ENCODE peak calls at places on chromosome 17, in four cellular contexts. Q, J, T and R are unnamed samples.

GRCh38 chr17:32625971-32626370 is 139.2 kb downstream of the CDK5R1 start:
- DNase-seq in J (no peak), T (no peak), Q (no peak), R (no peak)

GRCh38 chr17:11598274-11599221 is at the start of gene DNAH9:
- DNase-seq in T (peak; percentile 35), J (peak; percentile 90), Q (peak; percentile 62), R (no peak)

GRCh38 chr17:4786111-4786491 is at the start of gene VMO1:
- DNase-seq in T (no peak), Q (no peak), J (no peak), R (no peak)

GRCh38 chr17:32486701-32487459 is at the start of gene CDK5R1:
- DNase-seq in Q (peak; percentile 55), J (peak; percentile 73), T (peak; percentile 61), R (peak; percentile 77)

GRCh38 chr17:39002991-39003715 is 36.0 kb upstream of the FBXO47 start:
- DNase-seq in J (no peak), T (peak; percentile 52), Q (no peak), R (peak; percentile 35)

GRCh38 chr17:65039349-65039988 is 17.1 kb downstream of the GNA13 start:
- DNase-seq in Q (no peak), J (no peak), T (no peak), R (no peak)

GRCh38 chr17:31657876-31658275 is 201.2 kb downstream of the COPRS start:
- DNase-seq in Q (no peak), J (no peak), T (no peak), R (no peak)

GRCh38 chr17:65415991-65416390 is 145.5 kb downstream of the AXIN2 start:
- DNase-seq in T (no peak), J (no peak), Q (no peak), R (no peak)

GRCh38 chr17:41478240-41478639 is 2.7 kb downstream of the KRT35 start:
- DNase-seq in J (no peak), Q (no peak), T (no peak), R (no peak)

GRCh38 chr17:4189280-4189679 is 46.3 kb downstream of the CYB5D2 start:
- DNase-seq in T (no peak), Q (no peak), J (no peak), R (no peak)

GRCh38 chr17:31690118-31690517 is 168.9 kb downstream of the COPRS start:
- DNase-seq in Q (no peak), J (no peak), T (peak; percentile 49), R (no peak)

GRCh38 chr17:47862621-47863440 is 11.9 kb upstream of the SP6 start:
- DNase-seq in Q (peak; percentile 91), J (no peak), T (peak; percentile 89), R (no peak)

GRCh38 chr17:19706791-19707727 is 9.3 kb downstream of the SLC47A2 start:
- DNase-seq in T (no peak), Q (no peak), J (no peak), R (no peak)

GRCh38 chr17:27601975-27602302 is 29.0 kb upstream of the LGALS9 start:
- DNase-seq in T (no peak), J (no peak), Q (no peak), R (no peak)

GRCh38 chr17:27915715-27916114 is 22.6 kb upstream of the LYRM9 start:
- DNase-seq in T (no peak), J (no peak), Q (no peak), R (no peak)

GRCh38 chr17:48494335-48494734 is 36.5 kb downstream of the HOXB1 start:
- DNase-seq in Q (no peak), J (no peak), T (peak; percentile 88), R (no peak)

GRCh38 chr17:33653389-33653788 is 360.3 kb upstream of the ASIC2 start:
- DNase-seq in Q (no peak), J (no peak), T (no peak), R (no peak)

GRCh38 chr17:76193616-76194015 is 46.7 kb downstream of the RNF157 start:
- DNase-seq in Q (no peak), T (no peak), J (no peak), R (peak; percentile 39)

GRCh38 chr17:2990396-2990795 is 73.0 kb downstream of the OR1D5 start:
- DNase-seq in Q (no peak), T (no peak), J (no peak), R (no peak)

GRCh38 chr17:71338396-71338795 is 782.4 kb upstream of the SOX9 start:
- DNase-seq in Q (peak; percentile 14), J (no peak), T (peak; percentile 68), R (no peak)

GRCh38 chr17:75240394-75241142 is 20.8 kb downstream of the GGA3 start:
- DNase-seq in Q (peak; percentile 81), T (peak; percentile 24), J (no peak), R (peak; percentile 18)

GRCh38 chr17:30104575-30105339 is 11.9 kb upstream of the NSRP1 start:
- DNase-seq in T (peak; percentile 68), J (peak; percentile 62), Q (peak; percentile 81), R (peak; percentile 62)

GRCh38 chr17:35160354-35161201 is 13.0 kb downstream of the UNC45B start:
- DNase-seq in T (no peak), Q (no peak), J (no peak), R (peak; percentile 47)

GRCh38 chr17:12296120-12296727 is 275.5 kb downstream of the MAP2K4 start:
- DNase-seq in T (no peak), Q (no peak), J (no peak), R (no peak)

GRCh38 chr17:75487351-75488070 is 27.8 kb downstream of the CASKIN2 start:
- DNase-seq in Q (no peak), T (no peak), J (no peak), R (peak; percentile 51)

DNA sequence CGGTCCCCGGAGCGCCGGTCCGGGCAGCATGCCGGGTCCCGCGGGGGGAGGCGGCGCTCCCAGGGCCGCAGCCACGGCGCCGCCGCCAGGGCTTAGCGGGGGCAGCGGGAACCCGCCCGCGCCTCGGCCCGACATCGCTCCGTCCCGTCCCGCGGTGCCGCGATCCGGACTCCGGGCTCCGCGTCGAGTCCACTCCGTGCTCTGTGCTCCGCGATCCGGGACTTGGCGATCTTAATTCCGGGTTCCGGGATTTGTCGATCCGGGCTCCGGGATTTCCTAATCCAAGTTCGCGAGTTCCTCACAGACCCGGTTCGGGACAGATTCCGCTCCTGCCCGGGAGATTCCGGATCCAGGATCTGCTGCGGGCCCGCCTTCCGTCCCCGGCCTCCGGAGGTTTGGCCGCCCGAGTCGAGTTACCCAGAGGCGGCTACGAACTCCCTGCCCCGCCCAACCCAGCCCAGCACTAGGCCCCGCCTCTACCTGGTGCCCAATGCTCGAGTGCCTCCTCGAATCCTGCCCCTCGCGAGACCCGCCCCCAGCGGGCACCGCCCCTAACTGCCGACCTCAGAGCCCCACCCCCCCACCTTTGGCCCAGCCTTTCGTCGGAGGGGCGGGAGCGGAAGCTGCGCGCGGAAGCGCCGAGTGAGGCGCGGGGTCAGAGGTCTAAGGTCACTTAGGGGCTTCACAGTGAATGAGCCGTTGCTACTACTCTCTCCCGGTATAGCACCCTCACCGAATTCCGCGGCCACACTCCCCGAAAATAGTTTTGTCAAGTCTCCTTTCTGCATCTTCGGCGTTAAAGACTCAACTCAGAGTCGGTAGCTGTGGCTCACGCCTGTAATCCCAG is at the start of gene SMARCD2:
- DNase-seq in T (peak; percentile 100), Q (peak; percentile 90), J (peak; percentile 95), R (peak; percentile 99)
- TF ChIP-seq CTCF in T (no peak), Q (no peak), J (no peak), R (no peak)

GRCh38 chr17:7220593-7221280 is 999 bp downstream of the ACADVL start:
- DNase-seq in T (peak; percentile 59), J (no peak), Q (peak; percentile 92), R (peak; percentile 56)
- TF ChIP-seq CTCF in T (peak; percentile 42), J (peak; percentile 48), Q (peak; percentile 66), R (peak; percentile 45)

GRCh38 chr17:79102214-79102613 is 27.6 kb downstream of the ENGASE start:
- DNase-seq in Q (no peak), J (no peak), T (no peak), R (no peak)

GRCh38 chr17:79107499-79108231 is 33.0 kb downstream of the ENGASE start:
- DNase-seq in T (no peak), Q (no peak), J (no peak), R (no peak)

GRCh38 chr17:79106958-79107357 is 32.3 kb downstream of the ENGASE start:
- DNase-seq in T (no peak), Q (no peak), J (no peak), R (no peak)

GRCh38 chr17:79105937-79106336 is 31.3 kb downstream of the ENGASE start:
- DNase-seq in Q (no peak), T (no peak), J (no peak), R (no peak)

DNA sequence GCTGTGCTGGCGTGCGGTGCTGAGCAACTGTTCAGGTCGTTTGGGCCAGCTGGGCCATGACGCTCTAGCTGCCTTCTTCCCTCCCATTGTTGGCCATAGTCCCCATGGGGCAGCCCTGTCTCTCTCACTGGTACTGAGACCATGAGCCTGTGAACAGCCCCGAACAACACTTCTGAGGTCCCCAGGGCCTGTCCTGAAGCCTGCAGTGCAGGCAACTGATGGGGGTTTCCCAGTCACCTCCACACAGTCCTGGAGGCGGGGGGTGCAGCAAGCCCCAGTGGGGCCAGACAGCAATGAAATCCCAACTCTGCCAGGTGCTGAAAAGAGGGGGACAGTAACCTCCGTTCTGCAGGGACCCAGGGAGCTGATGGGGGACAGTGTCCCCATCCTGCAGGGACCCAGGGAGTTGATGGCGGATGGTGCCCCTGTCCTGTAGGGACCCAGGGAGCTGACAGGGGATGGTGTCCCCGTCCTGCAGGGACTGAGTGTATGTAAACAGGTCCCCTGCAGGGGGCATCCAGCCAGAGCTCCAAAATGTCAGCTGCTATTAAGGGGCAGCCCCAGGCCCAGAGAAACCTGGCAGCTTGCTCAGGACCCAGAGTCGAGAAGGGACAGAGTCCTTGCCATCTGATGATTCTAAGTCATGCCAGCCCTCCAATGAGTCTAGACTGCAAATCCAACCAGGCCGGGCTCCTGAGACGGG is 30.4 kb downstream of the ENGASE start:
- DNase-seq in J (no peak), T (no peak), Q (no peak), R (no peak)
- TF ChIP-seq CTCF in J (no peak), T (no peak), Q (no peak), R (no peak)

GRCh38 chr17:58254803-58255202 is 16.4 kb downstream of the LPO start:
- DNase-seq in J (no peak), T (no peak), Q (no peak), R (no peak)
- TF ChIP-seq CTCF in J (peak; percentile 46), T (no peak), Q (peak; percentile 10), R (no peak)

DNA sequence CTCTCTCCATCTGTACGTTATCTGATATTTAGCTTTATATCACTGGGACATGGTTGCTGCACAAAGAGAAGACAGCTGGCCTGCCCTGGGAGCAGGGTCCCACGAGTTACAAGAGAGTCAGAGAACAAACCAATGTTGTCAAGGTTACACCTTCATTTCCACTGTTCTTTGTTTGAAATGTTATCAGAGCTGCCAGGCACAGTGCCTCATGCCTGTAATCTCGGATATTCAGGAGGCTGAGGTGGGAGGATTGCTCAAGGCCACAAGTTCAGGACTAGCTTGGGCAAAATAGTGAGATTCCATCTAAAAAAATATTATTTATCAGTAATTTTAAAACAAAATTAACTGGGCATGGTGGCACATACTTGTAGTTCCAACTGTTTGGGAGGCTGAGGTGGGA is 34.6 kb downstream of the ATP6V0A1 start:
- DNase-seq in J (no peak), Q (no peak), T (no peak), R (no peak)
- TF ChIP-seq CTCF in J (no peak), Q (no peak), T (no peak), R (no peak)

GRCh38 chr17:49676276-49676868 is 1.5 kb downstream of the SPOP start:
- DNase-seq in J (no peak), T (peak; percentile 32), Q (no peak), R (no peak)
- TF ChIP-seq CTCF in J (no peak), T (no peak), Q (no peak), R (no peak)

GRCh38 chr17:17774009-17774881 is 62.5 kb downstream of the SREBF1 start:
- DNase-seq in T (peak; percentile 45), J (no peak), Q (peak; percentile 39), R (no peak)
- TF ChIP-seq CTCF in T (peak; percentile 35), J (no peak), Q (peak; percentile 45), R (peak; percentile 28)